ENCODE peak calls at places on chromosomes 11 and 22, in seven cellular contexts. O is HFF-Myc; J is fibroblast of the aortic adventitia; D is activated T-cell treated with anti-CD3 and anti-CD28 coated beads, Interleukin-2, amount 50 U/mL, for 72 hours; Y is activated naive CD8-positive, alpha-beta T cell treated with anti-CD3 and anti-CD28 coated beads for 36 hours; K is smooth muscle cell of the brain vasculature; W is prostate gland. V is an unnamed sample.

GRCh38 chr22:39110631-39111561 is 13.9 kb downstream of the APOBEC3H start:
- DNase-seq in D (no peak), W (no peak), O (no peak), K (no peak), Y (no peak), J (no peak), V (no peak)

GRCh38 chr22:49554296-49554625 is 273.4 kb downstream of the BRD1 start:
- DNase-seq in O (no peak), K (no peak), J (no peak), D (no peak), Y (no peak), W (no peak), V (no peak)

GRCh38 chr11:1565904-1566247 is 6.2 kb downstream of the DUSP8 start:
- DNase-seq in K (no peak), J (no peak), Y (no peak), O (no peak), D (no peak), W (no peak), V (no peak)

GRCh38 chr11:44779736-44780520 is 53.2 kb downstream of the TSPAN18 start:
- DNase-seq in Y (no peak), D (no peak), O (no peak), W (no peak), J (no peak), K (no peak), V (no peak)

GRCh38 chr11:819129-819931 is 616 bp downstream of the PNPLA2 start:
- DNase-seq in O (no peak), J (peak), K (no peak), W (peak), Y (peak), D (peak), V (no peak)

GRCh38 chr11:48124880-48125279 is 91.7 kb upstream of the OR4B1 start:
- DNase-seq in O (no peak), J (no peak), D (no peak), K (no peak), W (no peak), Y (no peak), V (no peak)

GRCh38 chr11:104588975-104589374 is 309.3 kb downstream of the CASP12 start:
- DNase-seq in K (no peak), W (no peak), Y (no peak), O (no peak), J (no peak), D (no peak), V (no peak)

GRCh38 chr11:87252869-87253268 is 215.1 kb downstream of the TMEM135 start:
- DNase-seq in D (no peak), K (no peak), Y (no peak), O (no peak), W (no peak), J (no peak), V (no peak)

GRCh38 chr22:35882226-35883027 is 146.2 kb downstream of the RBFOX2 start:
- DNase-seq in J (peak), O (no peak), D (no peak), K (no peak), W (peak), Y (no peak), V (no peak)

GRCh38 chr22:30234786-30235470 is 11.6 kb downstream of the LIF start:
- DNase-seq in D (no peak), J (peak), W (no peak), Y (no peak), O (no peak), K (no peak), V (no peak)

GRCh38 chr11:16099501-16099900 is 256.8 kb downstream of the SOX6 start:
- DNase-seq in K (no peak), Y (no peak), D (no peak), W (no peak), J (no peak), O (no peak), V (no peak)

GRCh38 chr11:44409558-44410236 is 99.8 kb upstream of the ALX4 start:
- DNase-seq in W (no peak), J (no peak), Y (no peak), D (no peak), O (no peak), K (no peak), V (no peak)

GRCh38 chr22:31929126-31929928 is 15.0 kb upstream of the YWHAH start:
- DNase-seq in K (no peak), D (no peak), Y (no peak), O (peak), W (no peak), J (no peak), V (no peak)

GRCh38 chr11:48103621-48104561 is 112.7 kb upstream of the OR4B1 start:
- DNase-seq in W (peak), O (no peak), Y (no peak), D (no peak), J (no peak), K (no peak), V (no peak)

GRCh38 chr22:46833228-46833627 is 70.8 kb downstream of the TBC1D22A start:
- DNase-seq in D (no peak), W (no peak), K (no peak), O (no peak), Y (no peak), J (no peak), V (no peak)

GRCh38 chr11:112227471-112227870 is 1.2 kb downstream of the PTS start:
- DNase-seq in Y (no peak), O (no peak), W (no peak), J (no peak), D (no peak), K (no peak), V (no peak)

GRCh38 chr11:10204021-10204420 is 90.0 kb downstream of the SBF2 start:
- DNase-seq in K (no peak), Y (no peak), J (no peak), W (no peak), O (no peak), D (no peak), V (no peak)

GRCh38 chr22:19641983-19642451 is 72.3 kb upstream of the SEPTIN5 start:
- DNase-seq in W (no peak), Y (no peak), K (no peak), O (no peak), D (no peak), J (no peak), V (no peak)

GRCh38 chr11:88779551-88779950 is 286.2 kb downstream of the GRM5 start:
- DNase-seq in O (peak), Y (no peak), W (no peak), K (no peak), D (no peak), J (peak), V (no peak)

GRCh38 chr11:102046841-102047240 is 396 bp upstream of the CFAP300 start:
- DNase-seq in W (no peak), K (no peak), O (no peak), Y (no peak), D (no peak), J (peak), V (no peak)

GRCh38 chr11:87368876-87369480 is 331.2 kb downstream of the TMEM135 start:
- DNase-seq in W (no peak), K (no peak), O (no peak), D (no peak), Y (no peak), J (peak), V (no peak)

GRCh38 chr11:27414644-27415043 is 51.6 kb upstream of the CCDC34 start:
- DNase-seq in O (no peak), D (no peak), K (no peak), J (no peak), W (no peak), Y (no peak), V (no peak)

GRCh38 chr11:123137496-123138270 is 57.4 kb downstream of the CLMP start:
- DNase-seq in O (peak), W (no peak), D (no peak), K (peak), Y (no peak), J (peak), V (peak)

GRCh38 chr11:119501777-119502405 is 78.9 kb upstream of the THY1 start:
- DNase-seq in J (no peak), K (no peak), Y (no peak), D (no peak), O (no peak), W (no peak), V (no peak)